ENCODE peak calls at places on chromosomes 11 and 22, in five cellular contexts. O is colonic mucosa, F is dorsolateral prefrontal cortex, P is cardiac muscle cell, R is AG09309. G is an unnamed sample.
A peak's percentile ranks its signal among the peaks of the same experiment; 100 is the strongest.

GRCh38 chr11:59157433-59157832 is 14.5 kb upstream of the DTX4 start:
- DNase-seq in P (no peak), R (no peak), F (no peak), O (no peak), G (no peak)

GRCh38 chr11:124315052-124315451 is 1.3 kb upstream of the OR8D1 start:
- DNase-seq in F (no peak), O (no peak), P (no peak), R (no peak), G (peak; percentile 30)

GRCh38 chr11:94131363-94132115 is 2.9 kb downstream of the PANX1 start:
- DNase-seq in F (no peak), P (no peak), O (no peak), R (no peak), G (no peak)

GRCh38 chr11:8408151-8408930 is 144.7 kb upstream of the LMO1 start:
- DNase-seq in O (no peak), P (no peak), F (no peak), R (no peak), G (no peak)

GRCh38 chr11:70525006-70525405 is 126.7 kb downstream of the CTTN start:
- DNase-seq in R (no peak), O (no peak), P (no peak), F (no peak), G (no peak)

GRCh38 chr11:92765965-92766371 is 203.5 kb upstream of the MTNR1B start:
- DNase-seq in P (no peak), F (peak; percentile 5), O (peak; percentile 17), R (no peak), G (no peak)

GRCh38 chr11:101870510-101870909 is 44.3 kb upstream of the CEP126 start:
- DNase-seq in P (no peak), R (no peak), O (no peak), F (no peak), G (no peak)

GRCh38 chr22:38033522-38034277 is 23.5 kb upstream of the PICK1 start:
- DNase-seq in R (no peak), F (peak; percentile 86), O (no peak), P (no peak), G (peak; percentile 34)

GRCh38 chr11:59197990-59198389 is 14.7 kb downstream of the MPEG1 start:
- DNase-seq in O (no peak), R (peak; percentile 34), F (peak; percentile 77), P (peak; percentile 13), G (peak; percentile 59)

GRCh38 chr22:27534720-27535125 is 266.8 kb downstream of the MN1 start:
- DNase-seq in F (no peak), R (peak; percentile 4), O (no peak), P (no peak), G (no peak)

GRCh38 chr22:44068422-44069191 is 44.5 kb downstream of the PARVB start:
- DNase-seq in P (no peak), R (no peak), F (no peak), O (no peak), G (no peak)

GRCh38 chr11:122097419-122098001 is 18.5 kb downstream of the BLID start:
- DNase-seq in P (no peak), R (no peak), O (no peak), F (no peak), G (no peak)

GRCh38 chr11:122809861-122810260 is 28.4 kb upstream of the CRTAM start:
- DNase-seq in P (no peak), R (no peak), O (no peak), F (no peak), G (no peak)

GRCh38 chr22:49971232-49972162 is 10.9 kb downstream of the PIM3 start:
- DNase-seq in P (peak; percentile 42), F (peak; percentile 72), R (no peak), O (peak; percentile 87), G (no peak)
- TF ChIP-seq CTCF in P (no peak), F (no peak), R (no peak), O (no peak), G (no peak)

GRCh38 chr22:22769434-22770279 is 118.0 kb upstream of the IGLL5 start:
- DNase-seq in O (no peak), P (no peak), R (no peak), F (no peak), G (no peak)
- H3K4me3 ChIP-seq in O (no peak overlapping the region), P (no peak overlapping the region), R (no peak overlapping the region), F (no peak overlapping the region), G (no peak overlapping the region)

DNA sequence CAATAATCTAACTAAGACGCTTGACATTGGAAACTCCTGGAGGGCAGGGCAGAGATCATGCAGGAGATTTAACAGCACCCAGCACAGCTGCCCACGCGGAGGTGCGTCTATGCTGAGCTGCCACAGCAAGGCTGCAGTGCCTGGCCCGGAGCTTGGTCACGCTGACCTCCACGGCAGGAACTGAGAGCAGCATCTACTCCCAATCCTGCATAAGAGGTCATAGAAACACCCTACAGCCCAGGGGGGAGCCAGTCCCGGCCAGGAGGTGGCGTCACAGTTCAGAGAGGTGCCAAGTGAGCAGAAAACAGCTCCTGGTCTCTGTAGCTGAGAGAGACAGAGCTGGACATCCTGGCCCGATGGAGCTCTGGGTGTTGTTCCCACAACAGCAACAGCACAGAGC is 121.1 kb upstream of the TMEM45B start:
- DNase-seq in R (no peak), O (peak; percentile 38), F (no peak), P (no peak), G (no peak)
- TF ChIP-seq CTCF in R (no peak), O (no peak), F (no peak), P (no peak), G (peak; percentile 25)

DNA sequence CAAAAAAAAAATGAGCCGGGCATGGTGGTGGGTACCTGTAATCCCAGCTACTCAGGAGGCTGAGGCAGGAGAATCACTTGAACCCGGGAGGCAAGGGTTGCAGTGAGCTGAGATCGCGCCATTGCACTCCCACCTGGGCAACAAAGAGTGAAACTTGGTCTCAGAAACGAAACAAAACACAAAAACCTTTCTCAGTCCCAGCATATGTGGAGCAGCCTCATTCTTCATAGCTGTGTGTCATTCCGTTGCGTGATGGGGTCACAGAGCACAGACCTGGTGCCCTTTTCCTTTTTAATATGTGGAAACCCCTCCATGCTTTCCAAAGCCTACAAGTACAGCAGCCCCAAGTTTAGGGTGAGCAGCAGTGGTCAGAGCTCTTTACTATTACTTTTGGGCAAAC is 13.7 kb downstream of the PEX26 start:
- DNase-seq in P (no peak), R (no peak), F (no peak), O (no peak), G (no peak)
- H3K4me3 ChIP-seq in P (no peak overlapping the region), R (no peak overlapping the region), F (no peak overlapping the region), O (peak overlapping the region; percentile 5), G (no peak overlapping the region)

GRCh38 chr11:113873241-113873626 is 2.1 kb downstream of the USP28 start:
- DNase-seq in P (peak; percentile 94), O (no peak), F (no peak), R (no peak), G (no peak)

GRCh38 chr11:113875414-113876073 is at the start of gene USP28:
- DNase-seq in R (peak; percentile 80), P (peak; percentile 99), O (peak; percentile 97), F (peak; percentile 98), G (peak; percentile 81)

GRCh38 chr11:113876074-113876797 is 864 bp upstream of the USP28 start:
- DNase-seq in R (no peak), P (no peak), O (peak; percentile 21), F (no peak), G (no peak)

GRCh38 chr11:113874096-113874919 is 1.1 kb downstream of the USP28 start:
- DNase-seq in R (no peak), O (no peak), F (no peak), P (peak; percentile 53), G (no peak)

DNA sequence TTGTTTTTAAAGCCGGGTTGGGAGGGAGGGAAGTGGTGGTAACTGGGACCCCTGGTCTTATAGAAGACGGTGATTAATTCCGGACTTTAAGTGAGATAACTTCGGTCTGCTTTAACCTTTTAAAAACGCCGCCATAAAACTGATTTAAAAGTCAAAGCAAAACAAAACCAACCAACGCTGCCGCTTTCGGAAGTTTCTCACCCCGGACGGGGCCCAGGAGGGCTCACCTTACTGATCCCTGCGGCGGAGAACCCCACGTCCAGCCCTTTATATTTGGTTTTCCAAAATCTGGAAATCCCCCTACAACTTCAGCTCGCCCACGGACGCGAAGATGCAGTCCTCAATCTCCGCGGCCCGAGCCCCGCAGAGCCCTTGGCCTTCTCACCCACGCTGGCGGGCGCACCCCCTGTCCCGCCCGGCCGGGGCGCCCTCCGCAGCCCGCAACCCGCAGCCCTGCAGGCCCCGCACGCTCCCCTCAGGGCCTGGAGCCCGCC is 405 bp downstream of the USP28 start:
- DNase-seq in O (peak; percentile 45), F (no peak), P (peak; percentile 27), R (no peak), G (no peak)
- TF ChIP-seq CTCF in O (no peak), F (no peak), P (no peak), R (peak; percentile 2), G (no peak)

GRCh38 chr11:115760528-115760837 is 256.3 kb upstream of the CADM1 start:
- DNase-seq in F (no peak), R (no peak), P (no peak), O (no peak), G (no peak)
- H3K4me3 ChIP-seq in F (peak overlapping the region; percentile 75), R (peak overlapping the region; percentile 53), P (peak overlapping the region; percentile 46), O (peak overlapping the region; percentile 56), G (peak overlapping the region; percentile 38)

G was measured in retinal pigment epithelial cell.